ENCODE peak calls at places on chromosomes 13 and 19, in five cellular contexts. One of them, this sample, is unnamed.

GRCh38 chr13:74867460-74867859 is 614.5 kb downstream of the TBC1D4 start:
- DNase-seq in HepG2: no peak
- DNase-seq in HCT116: no peak
- DNase-seq in K562: no peak
- DNase-seq in GM12878: no peak
- DNase-seq in this sample: no peak

GRCh38 chr19:30385174-30385573 is 13.0 kb downstream of the ZNF536 start:
- DNase-seq in K562: no peak
- DNase-seq in GM12878: no peak
- DNase-seq in HCT116: no peak
- DNase-seq in HepG2: no peak
- DNase-seq in this sample: no peak

GRCh38 chr19:17610384-17610783 is 54.9 kb downstream of the COLGALT1 start:
- DNase-seq in GM12878: no peak
- DNase-seq in HepG2: peak; percentile 37
- DNase-seq in K562: peak; percentile 73
- DNase-seq in HCT116: peak; percentile 28
- DNase-seq in this sample: peak; percentile 55

GRCh38 chr13:104295537-104295936 is 1229.3 kb upstream of the SLC10A2 start:
- DNase-seq in GM12878: no peak
- DNase-seq in K562: no peak
- DNase-seq in HCT116: no peak
- DNase-seq in HepG2: no peak
- DNase-seq in this sample: peak; percentile 8

GRCh38 chr19:3687774-3688706 is 12.2 kb downstream of the PIP5K1C start:
- DNase-seq in HCT116: no peak
- DNase-seq in HepG2: peak; percentile 41
- DNase-seq in K562: no peak
- DNase-seq in GM12878: no peak
- DNase-seq in this sample: no peak

GRCh38 chr19:10018219-10018618 is 4.9 kb downstream of the RDH8 start:
- DNase-seq in K562: no peak
- DNase-seq in GM12878: no peak
- DNase-seq in HCT116: no peak
- DNase-seq in HepG2: no peak
- DNase-seq in this sample: no peak

GRCh38 chr19:34332027-34332786 is 32.8 kb upstream of the GPI start:
- DNase-seq in HepG2: no peak
- DNase-seq in K562: no peak
- DNase-seq in HCT116: no peak
- DNase-seq in GM12878: no peak
- DNase-seq in this sample: no peak

GRCh38 chr19:19642506-19643157 is 825 bp downstream of the GMIP start:
- DNase-seq in GM12878: no peak
- DNase-seq in HCT116: no peak
- DNase-seq in K562: peak; percentile 47
- DNase-seq in HepG2: no peak
- DNase-seq in this sample: peak; percentile 79

GRCh38 chr13:32048816-32049215 is 17.2 kb downstream of the FRY start:
- DNase-seq in K562: no peak
- DNase-seq in HCT116: no peak
- DNase-seq in HepG2: peak; percentile 43
- DNase-seq in GM12878: no peak
- DNase-seq in this sample: peak; percentile 21

GRCh38 chr19:953501-954271 is 27.9 kb downstream of the ARID3A start:
- DNase-seq in HCT116: no peak
- DNase-seq in GM12878: no peak
- DNase-seq in K562: no peak
- DNase-seq in HepG2: no peak
- DNase-seq in this sample: no peak

GRCh38 chr19:31501427-31502195 is 152.4 kb upstream of the TSHZ3 start:
- DNase-seq in K562: no peak
- DNase-seq in HCT116: no peak
- DNase-seq in HepG2: no peak
- DNase-seq in GM12878: no peak
- DNase-seq in this sample: no peak

GRCh38 chr13:31982540-31982939 is 49.0 kb upstream of the FRY start:
- DNase-seq in HepG2: peak; percentile 67
- DNase-seq in GM12878: no peak
- DNase-seq in HCT116: peak; percentile 63
- DNase-seq in K562: no peak
- DNase-seq in this sample: peak; percentile 54

GRCh38 chr13:39600766-39601165 is 2.2 kb downstream of the LHFPL6 start:
- DNase-seq in HepG2: no peak
- DNase-seq in HCT116: no peak
- DNase-seq in GM12878: no peak
- DNase-seq in K562: no peak
- DNase-seq in this sample: no peak

GRCh38 chr19:55579766-55580621 is 654 bp downstream of the ZNF579 start:
- DNase-seq in GM12878: no peak
- DNase-seq in K562: peak; percentile 49
- DNase-seq in HepG2: peak; percentile 16
- DNase-seq in HCT116: no peak
- DNase-seq in this sample: peak; percentile 77

GRCh38 chr19:18090545-18091216 is 3.9 kb upstream of the IL12RB1 start:
- DNase-seq in HepG2: no peak
- DNase-seq in K562: no peak
- DNase-seq in GM12878: no peak
- DNase-seq in HCT116: no peak
- DNase-seq in this sample: no peak

GRCh38 chr13:109271991-109272454 is 514.4 kb downstream of the IRS2 start:
- DNase-seq in GM12878: no peak
- DNase-seq in K562: no peak
- DNase-seq in HepG2: no peak
- DNase-seq in HCT116: peak; percentile 65
- DNase-seq in this sample: no peak

GRCh38 chr19:13987101-13987890 is 18.8 kb downstream of the RFX1 start:
- DNase-seq in HCT116: no peak
- DNase-seq in K562: no peak
- DNase-seq in GM12878: no peak
- DNase-seq in HepG2: no peak
- DNase-seq in this sample: peak; percentile 53

GRCh38 chr13:113209336-113209879 is at the start of gene CUL4A:
- DNase-seq in HepG2: peak; percentile 61
- DNase-seq in HCT116: peak; percentile 31
- DNase-seq in K562: peak; percentile 70
- DNase-seq in GM12878: no peak
- DNase-seq in this sample: peak; percentile 90

GRCh38 chr13:92591117-92591516 is 635.5 kb upstream of the GPC6 start:
- DNase-seq in HCT116: no peak
- DNase-seq in HepG2: no peak
- DNase-seq in K562: no peak
- DNase-seq in GM12878: no peak
- DNase-seq in this sample: no peak

GRCh38 chr13:85819513-85819912 is 20.3 kb upstream of the SLITRK6 start:
- DNase-seq in HCT116: no peak
- DNase-seq in HepG2: no peak
- DNase-seq in GM12878: no peak
- DNase-seq in K562: no peak
- DNase-seq in this sample: peak; percentile 21

GRCh38 chr13:40485611-40486517 is 180.6 kb downstream of the FOXO1 start:
- DNase-seq in HCT116: no peak
- DNase-seq in GM12878: no peak
- DNase-seq in K562: no peak
- DNase-seq in HepG2: no peak
- DNase-seq in this sample: no peak

GRCh38 chr13:90974249-90974954 is 373.1 kb upstream of the MIR17HG start:
- DNase-seq in K562: no peak
- DNase-seq in HCT116: no peak
- DNase-seq in HepG2: no peak
- DNase-seq in GM12878: no peak
- DNase-seq in this sample: no peak

DNA sequence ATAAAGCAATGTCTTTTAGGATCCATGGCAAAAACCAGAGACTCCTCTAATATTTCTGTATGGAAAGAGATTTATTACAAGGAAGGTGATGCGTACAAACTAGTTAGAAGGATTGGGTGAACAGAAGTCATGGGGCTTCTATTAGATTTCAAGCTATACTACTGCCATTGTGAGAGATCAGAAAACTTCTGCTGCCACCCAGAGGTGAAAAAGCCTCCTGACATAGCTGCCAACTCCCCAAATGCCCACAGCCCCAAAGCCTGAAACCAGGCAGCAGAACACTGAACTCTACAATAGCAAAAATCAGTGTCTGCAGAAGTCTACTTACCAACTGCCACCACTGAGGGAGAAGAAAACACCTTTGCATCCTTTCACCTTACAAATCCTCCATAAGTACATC is 379.0 kb upstream of the MIR17HG start:
- DNase-seq in K562: no peak
- DNase-seq in HCT116: peak; percentile 4
- DNase-seq in HepG2: peak; percentile 2
- DNase-seq in GM12878: no peak
- DNase-seq in this sample: peak; percentile 38
- TF ChIP-seq ZBTB33 in K562: no peak
- TF ChIP-seq ZBTB33 in HCT116: no peak
- TF ChIP-seq ZBTB33 in HepG2: no peak
- TF ChIP-seq ZBTB33 in GM12878: no peak
- TF ChIP-seq ZBTB33 in this sample: no peak

GRCh38 chr13:99144306-99144705 is 56.3 kb upstream of the UBAC2 start:
- DNase-seq in HCT116: no peak
- DNase-seq in K562: no peak
- DNase-seq in GM12878: no peak
- DNase-seq in HepG2: no peak
- DNase-seq in this sample: no peak
- TF ChIP-seq ZBTB33 in HCT116: no peak
- TF ChIP-seq ZBTB33 in K562: no peak
- TF ChIP-seq ZBTB33 in GM12878: no peak
- TF ChIP-seq ZBTB33 in HepG2: no peak
- TF ChIP-seq ZBTB33 in this sample: no peak

GRCh38 chr13:27474751-27475268 is 24.4 kb upstream of the MTIF3 start:
- DNase-seq in HCT116: no peak
- DNase-seq in K562: no peak
- DNase-seq in HepG2: no peak
- DNase-seq in GM12878: no peak
- DNase-seq in this sample: no peak

GRCh38 chr13:27466513-27466912 is 16.1 kb upstream of the MTIF3 start:
- DNase-seq in GM12878: no peak
- DNase-seq in K562: no peak
- DNase-seq in HepG2: no peak
- DNase-seq in HCT116: no peak
- DNase-seq in this sample: no peak

GRCh38 chr13:27472441-27472840 is 22.1 kb upstream of the MTIF3 start:
- DNase-seq in GM12878: no peak
- DNase-seq in HepG2: no peak
- DNase-seq in HCT116: no peak
- DNase-seq in K562: no peak
- DNase-seq in this sample: no peak

GRCh38 chr13:27472941-27473340 is 22.6 kb upstream of the MTIF3 start:
- DNase-seq in HepG2: no peak
- DNase-seq in GM12878: no peak
- DNase-seq in HCT116: no peak
- DNase-seq in K562: no peak
- DNase-seq in this sample: no peak

GRCh38 chr13:27470042-27470830 is 19.9 kb upstream of the MTIF3 start:
- DNase-seq in HCT116: no peak
- DNase-seq in K562: no peak
- DNase-seq in HepG2: no peak
- DNase-seq in GM12878: no peak
- DNase-seq in this sample: no peak
- TF ChIP-seq ZBTB33 in HCT116: no peak
- TF ChIP-seq ZBTB33 in K562: no peak
- TF ChIP-seq ZBTB33 in HepG2: no peak
- TF ChIP-seq ZBTB33 in GM12878: no peak
- TF ChIP-seq ZBTB33 in this sample: no peak

GRCh38 chr13:79779061-79779460 is 298.1 kb downstream of the NDFIP2 start:
- DNase-seq in HepG2: no peak
- DNase-seq in K562: no peak
- DNase-seq in GM12878: no peak
- DNase-seq in HCT116: no peak
- DNase-seq in this sample: no peak
- TF ChIP-seq ZBTB33 in HepG2: no peak
- TF ChIP-seq ZBTB33 in K562: no peak
- TF ChIP-seq ZBTB33 in GM12878: no peak
- TF ChIP-seq ZBTB33 in HCT116: no peak
- TF ChIP-seq ZBTB33 in this sample: no peak

GRCh38 chr13:44142540-44142867 is 231.1 kb upstream of the SERP2 start:
- DNase-seq in HCT116: no peak
- DNase-seq in K562: no peak
- DNase-seq in HepG2: no peak
- DNase-seq in GM12878: no peak
- DNase-seq in this sample: peak; percentile 34
- TF ChIP-seq ZBTB33 in HCT116: no peak
- TF ChIP-seq ZBTB33 in K562: no peak
- TF ChIP-seq ZBTB33 in HepG2: no peak
- TF ChIP-seq ZBTB33 in GM12878: no peak
- TF ChIP-seq ZBTB33 in this sample: no peak

GRCh38 chr19:50670102-50670380 is 20.8 kb downstream of the C19orf81 start:
- DNase-seq in GM12878: no peak
- DNase-seq in HepG2: no peak
- DNase-seq in K562: no peak
- DNase-seq in HCT116: no peak
- DNase-seq in this sample: no peak

GRCh38 chr19:50668416-50669318 is 19.4 kb downstream of the C19orf81 start:
- DNase-seq in K562: peak; percentile 58
- DNase-seq in HCT116: no peak
- DNase-seq in HepG2: no peak
- DNase-seq in GM12878: no peak
- DNase-seq in this sample: no peak

GRCh38 chr19:50667759-50668231 is 18.6 kb downstream of the C19orf81 start:
- DNase-seq in GM12878: no peak
- DNase-seq in HCT116: no peak
- DNase-seq in HepG2: no peak
- DNase-seq in K562: no peak
- DNase-seq in this sample: no peak

GRCh38 chr19:50667177-50667758 is 18.0 kb downstream of the C19orf81 start:
- DNase-seq in HepG2: no peak
- DNase-seq in HCT116: no peak
- DNase-seq in K562: no peak
- DNase-seq in GM12878: no peak
- DNase-seq in this sample: peak; percentile 36

DNA sequence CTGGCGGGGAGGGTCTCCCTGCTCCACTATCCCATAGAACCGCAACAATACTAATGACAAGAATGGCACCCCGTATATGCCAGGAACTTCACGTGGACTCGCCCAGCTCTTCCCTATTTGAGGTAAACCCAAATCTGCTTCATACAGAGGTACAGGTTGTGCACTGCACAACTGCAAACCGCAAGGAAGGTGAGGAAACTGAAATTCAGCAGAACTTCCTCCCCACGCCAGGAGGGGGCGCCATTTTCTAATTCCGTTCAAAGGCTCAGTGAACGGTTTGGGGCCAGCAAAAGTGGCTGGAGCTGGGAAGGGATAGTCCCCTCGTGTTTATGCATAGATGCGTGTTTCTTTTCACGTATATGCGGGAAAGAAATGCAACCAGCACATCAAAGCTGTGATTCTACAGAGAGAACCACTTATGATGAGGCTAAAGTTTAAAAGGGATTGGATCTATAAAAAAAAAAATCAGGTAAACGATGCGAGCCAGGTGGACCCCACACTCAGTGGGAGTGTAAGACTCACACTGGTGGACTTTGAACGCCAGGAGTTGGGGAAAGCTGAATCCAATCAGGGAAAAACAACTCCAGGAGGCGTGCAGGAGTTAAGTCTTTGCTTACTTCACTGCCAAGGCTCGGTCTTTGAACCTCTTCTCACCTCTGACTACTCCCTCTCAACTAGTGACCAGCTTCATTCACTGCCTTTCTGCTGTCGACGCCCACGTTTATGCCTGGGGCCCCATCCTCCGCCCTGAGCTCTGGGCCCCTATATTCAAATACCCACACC is 20.3 kb downstream of the C19orf81 start:
- DNase-seq in HepG2: no peak
- DNase-seq in HCT116: no peak
- DNase-seq in GM12878: no peak
- DNase-seq in K562: peak; percentile 73
- DNase-seq in this sample: peak; percentile 78
- TF ChIP-seq ZBTB33 in HepG2: no peak
- TF ChIP-seq ZBTB33 in HCT116: no peak
- TF ChIP-seq ZBTB33 in GM12878: no peak
- TF ChIP-seq ZBTB33 in K562: no peak
- TF ChIP-seq ZBTB33 in this sample: no peak